ENCODE peak calls at places on chromosomes 2 and 18, in eight cellular contexts. E, P, F, V, K, O, X and D are unnamed samples.

GRCh38 chr2:224111576-224111975 is 72.5 kb upstream of the SERPINE2 start:
- DNase-seq in P (no peak), F (no peak), K (no peak), V (no peak), X (no peak), O (no peak), E (no peak), D (no peak)

GRCh38 chr18:75378674-75379315 is 48.7 kb downstream of the SMIM21 start:
- DNase-seq in V (no peak), F (no peak), K (no peak), E (no peak), O (no peak), P (no peak), X (no peak), D (no peak)

GRCh38 chr18:45874501-45875184 is 49.2 kb downstream of the SIGLEC15 start:
- DNase-seq in V (no peak), F (no peak), P (no peak), O (no peak), E (peak; percentile 27), X (no peak), K (no peak), D (no peak)

GRCh38 chr2:48531141-48531648 is 1.2 kb downstream of the STON1 start:
- DNase-seq in F (no peak), V (peak; percentile 41), K (peak; percentile 83), P (no peak), E (no peak), X (no peak), O (no peak), D (no peak)

GRCh38 chr2:166074430-166074829 is 53.4 kb downstream of the SCN1A start:
- DNase-seq in O (no peak), P (no peak), F (peak; percentile 90), V (no peak), K (no peak), X (no peak), E (no peak), D (no peak)

GRCh38 chr2:86769838-86770237 is 20.9 kb downstream of the CD8A start:
- DNase-seq in K (no peak), E (no peak), P (no peak), F (no peak), X (no peak), O (no peak), V (no peak), D (no peak)

GRCh38 chr2:40043191-40043590 is 264.1 kb upstream of the THUMPD2 start:
- DNase-seq in O (no peak), X (no peak), F (no peak), V (no peak), E (no peak), K (no peak), P (no peak), D (no peak)

GRCh38 chr2:239855863-239856587 is 169.1 kb downstream of the NDUFA10 start:
- DNase-seq in F (no peak), X (no peak), O (no peak), E (no peak), V (no peak), K (no peak), P (no peak), D (no peak)

GRCh38 chr2:210072493-210072892 is 70.1 kb downstream of the RPE start:
- DNase-seq in E (no peak), O (no peak), V (no peak), K (peak; percentile 32), F (no peak), P (no peak), X (no peak), D (no peak)

GRCh38 chr18:77207540-77207939 is 42.1 kb upstream of the GALR1 start:
- DNase-seq in P (peak; percentile 4), O (no peak), V (peak; percentile 87), X (no peak), K (no peak), F (peak; percentile 47), E (peak; percentile 19), D (no peak)

GRCh38 chr2:133710613-133711012 is 142.3 kb upstream of the NCKAP5 start:
- DNase-seq in O (no peak), F (peak; percentile 48), V (no peak), X (no peak), P (no peak), K (no peak), E (no peak), D (no peak)

GRCh38 chr2:230930149-230930780 is 5.2 kb upstream of the GPR55 start:
- DNase-seq in O (no peak), F (no peak), P (no peak), K (no peak), V (no peak), E (no peak), X (no peak), D (no peak)